ENCODE peak calls at places on chromosomes 1 and 21, in seven cellular contexts. A is iPS DF 6.9; X is endothelial cell of umbilical vein; N is fibroblast of the aortic adventitia; U is transverse colon; O is stimulated activated CD4-positive, alpha-beta T cell treated with anti-CD3 and anti-CD28 coated beads, Interleukin-4, amount 100 ng/mL, for 4 hours; H is NCI-H2081. I is an unnamed sample.

GRCh38 chr1:39154553-39155361 is 49.7 kb upstream of the MACF1 start:
- DNase-seq in A (no peak), X (peak; percentile 78), N (peak; percentile 96), U (peak; percentile 28), O (no peak), H (no peak), I (peak; percentile 53)

GRCh38 chr1:65044411-65044810 is 78.1 kb upstream of the JAK1 start:
- DNase-seq in A (no peak), X (no peak), N (no peak), U (no peak), O (no peak), H (no peak), I (no peak)

GRCh38 chr1:1212780-1213152 is 1.2 kb downstream of the TNFRSF4 start:
- DNase-seq in A (no peak), X (peak; percentile 39), N (no peak), U (peak; percentile 78), O (peak; percentile 42), H (no peak), I (no peak)

GRCh38 chr1:169511339-169512028 is 25.7 kb upstream of the SLC19A2 start:
- DNase-seq in A (no peak), X (peak; percentile 53), N (peak; percentile 92), U (no peak), O (no peak), H (no peak), I (no peak)

GRCh38 chr1:56710646-56711045 is 65.5 kb downstream of the PRKAA2 start:
- DNase-seq in A (no peak), X (peak; percentile 47), N (peak; percentile 85), U (no peak), O (no peak), H (no peak), I (no peak)

GRCh38 chr21:42291751-42292562 is 23.3 kb downstream of the TFF3 start:
- DNase-seq in A (no peak), X (no peak), N (no peak), U (no peak), O (no peak), H (no peak), I (no peak)

GRCh38 chr1:93814795-93815737 is 63.9 kb downstream of the DNTTIP2 start:
- DNase-seq in A (no peak), X (no peak), N (no peak), U (no peak), O (no peak), H (no peak), I (peak; percentile 39)

GRCh38 chr1:169696273-169697100 is 14.9 kb downstream of the SELL start:
- DNase-seq in A (no peak), X (peak; percentile 34), N (no peak), U (no peak), O (no peak), H (no peak), I (no peak)

GRCh38 chr1:207698822-207699483 is 52.9 kb upstream of the CD46 start:
- DNase-seq in A (peak; percentile 48), X (peak; percentile 68), N (peak; percentile 64), U (peak; percentile 42), O (peak; percentile 20), H (peak; percentile 76), I (peak; percentile 78)

GRCh38 chr1:155139895-155140629 is at the start of gene DPM3:
- DNase-seq in A (no peak), X (peak; percentile 81), N (peak; percentile 74), U (peak; percentile 93), O (peak; percentile 88), H (peak; percentile 95), I (peak; percentile 94)

GRCh38 chr1:26044971-26045711 is 777 bp downstream of the SLC30A2 start:
- DNase-seq in A (no peak), X (no peak), N (no peak), U (no peak), O (no peak), H (no peak), I (no peak)

GRCh38 chr21:35196128-35196527 is 147.0 kb upstream of the RUNX1 start:
- DNase-seq in A (no peak), X (no peak), N (no peak), U (no peak), O (no peak), H (no peak), I (no peak)